ENCODE peak calls at places on chromosomes 16 and 17, in six cellular contexts. Y is activated B cell treated with CpG ODN at 0.5 μM for 24 hours, L is heart left ventricle, C is cardiac fibroblast, X is breast epithelium, M is ascending aorta. J is an unnamed sample.

GRCh38 chr16:50610331-50611262 is 62.4 kb downstream of the NKD1 start:
- DNase-seq in Y (no peak), L (no peak), C (no peak), X (no peak), M (no peak), J (no peak)

GRCh38 chr17:70405492-70406220 is 236.3 kb downstream of the KCNJ2 start:
- DNase-seq in Y (no peak), L (no peak), C (peak), X (no peak), M (no peak), J (no peak)

GRCh38 chr17:36544320-36545092 is at the start of gene GGNBP2:
- DNase-seq in Y (peak), L (peak), C (peak), X (peak), M (peak), J (peak)

GRCh38 chr16:87092958-87093357 is 224.2 kb downstream of the C16orf95 start:
- DNase-seq in Y (no peak), L (no peak), C (no peak), X (no peak), M (no peak), J (no peak)

GRCh38 chr16:67926181-67926742 is 5.4 kb downstream of the CTRL start:
- DNase-seq in Y (no peak), L (no peak), C (peak), X (peak), M (no peak), J (no peak)

GRCh38 chr17:11628374-11628773 is 30.1 kb downstream of the DNAH9 start:
- DNase-seq in Y (no peak), L (no peak), C (no peak), X (no peak), M (no peak), J (no peak)

GRCh38 chr17:63029520-63029919 is 63.5 kb downstream of the TANC2 start:
- DNase-seq in Y (no peak), L (no peak), C (peak), X (no peak), M (no peak), J (no peak)

GRCh38 chr16:27326738-27327585 is 13.2 kb downstream of the IL4R start:
- DNase-seq in Y (no peak), L (peak), C (peak), X (peak), M (peak), J (peak)

GRCh38 chr16:3129137-3130131 is 5.4 kb upstream of the ZNF213 start:
- DNase-seq in Y (peak), L (peak), C (peak), X (no peak), M (no peak), J (no peak)

GRCh38 chr16:26665166-26665939 is 401.4 kb upstream of the C16orf82 start:
- DNase-seq in Y (no peak), L (no peak), C (no peak), X (no peak), M (no peak), J (no peak)

GRCh38 chr17:65530985-65531507 is 30.4 kb downstream of the AXIN2 start:
- DNase-seq in Y (no peak), L (peak), C (peak), X (no peak), M (no peak), J (no peak)

GRCh38 chr17:6439951-6440350 is 4.3 kb upstream of the PIMREG start:
- DNase-seq in Y (no peak), L (no peak), C (no peak), X (no peak), M (no peak), J (no peak)

GRCh38 chr17:56367381-56367780 is 214.1 kb downstream of the ANKFN1 start:
- DNase-seq in Y (no peak), L (no peak), C (no peak), X (no peak), M (no peak), J (no peak)

GRCh38 chr16:79564594-79565210 is 35.8 kb downstream of the MAF start:
- DNase-seq in Y (no peak), L (no peak), C (no peak), X (no peak), M (no peak), J (no peak)

GRCh38 chr17:42221886-42222745 is 27.8 kb upstream of the GHDC start:
- DNase-seq in Y (no peak), L (no peak), C (peak), X (no peak), M (no peak), J (no peak)

GRCh38 chr17:44362479-44362963 is 1.1 kb downstream of the FAM171A2 start:
- DNase-seq in Y (no peak), L (no peak), C (no peak), X (no peak), M (no peak), J (no peak)

GRCh38 chr17:39231587-39232551 is 6.1 kb upstream of the STAC2 start:
- DNase-seq in Y (no peak), L (no peak), C (peak), X (no peak), M (no peak), J (no peak)

GRCh38 chr17:5902671-5903070 is 167.5 kb upstream of the WSCD1 start:
- DNase-seq in Y (no peak), L (no peak), C (no peak), X (no peak), M (no peak), J (no peak)

GRCh38 chr16:70746708-70747424 is 54.1 kb downstream of the VAC14 start:
- DNase-seq in Y (no peak), L (peak), C (peak), X (peak), M (peak), J (no peak)

GRCh38 chr17:74862108-74862901 is 2.6 kb upstream of the GRIN2C start:
- DNase-seq in Y (peak), L (peak), C (peak), X (peak), M (no peak), J (peak)

GRCh38 chr17:81260171-81260570 is 21.1 kb downstream of the NDUFAF8 start:
- DNase-seq in Y (no peak), L (no peak), C (no peak), X (no peak), M (no peak), J (no peak)
- TF ChIP-seq CTCF in Y (no peak), L (no peak), C (no peak), X (no peak), M (no peak), J (no peak)

GRCh38 chr17:78560731-78561130 is 16.5 kb downstream of the DNAH17 start:
- DNase-seq in Y (no peak), L (no peak), C (no peak), X (no peak), M (no peak), J (no peak)

GRCh38 chr17:78561166-78561565 is 16.0 kb downstream of the DNAH17 start:
- DNase-seq in Y (no peak), L (no peak), C (no peak), X (no peak), M (no peak), J (no peak)

GRCh38 chr17:78559024-78559423 is 18.2 kb downstream of the DNAH17 start:
- DNase-seq in Y (no peak), L (no peak), C (no peak), X (no peak), M (no peak), J (no peak)

GRCh38 chr17:78558181-78558850 is 18.9 kb downstream of the DNAH17 start:
- DNase-seq in Y (no peak), L (no peak), C (peak), X (no peak), M (no peak), J (no peak)

GRCh38 chr17:78559749-78560368 is 17.3 kb downstream of the DNAH17 start:
- DNase-seq in Y (no peak), L (no peak), C (no peak), X (no peak), M (no peak), J (no peak)
- TF ChIP-seq CTCF in Y (no peak), L (no peak), C (no peak), X (no peak), M (no peak), J (no peak)

GRCh38 chr16:526181-527014 is 1.1 kb upstream of the CAPN15 start:
- DNase-seq in Y (no peak), L (no peak), C (peak), X (no peak), M (no peak), J (no peak)

GRCh38 chr16:527015-527903 is at the start of gene CAPN15:
- DNase-seq in Y (peak), L (peak), C (peak), X (peak), M (peak), J (peak)

GRCh38 chr16:530111-530817 is 2.8 kb downstream of the CAPN15 start:
- DNase-seq in Y (no peak), L (no peak), C (no peak), X (no peak), M (no peak), J (no peak)

GRCh38 chr16:529012-529575 is 1.6 kb downstream of the CAPN15 start:
- DNase-seq in Y (no peak), L (no peak), C (no peak), X (no peak), M (no peak), J (no peak)

GRCh38 chr16:528111-529011 is 849 bp downstream of the CAPN15 start:
- DNase-seq in Y (peak), L (peak), C (peak), X (no peak), M (no peak), J (peak)
- TF ChIP-seq CTCF in Y (no peak), L (no peak), C (no peak), X (no peak), M (no peak), J (no peak)

DNA sequence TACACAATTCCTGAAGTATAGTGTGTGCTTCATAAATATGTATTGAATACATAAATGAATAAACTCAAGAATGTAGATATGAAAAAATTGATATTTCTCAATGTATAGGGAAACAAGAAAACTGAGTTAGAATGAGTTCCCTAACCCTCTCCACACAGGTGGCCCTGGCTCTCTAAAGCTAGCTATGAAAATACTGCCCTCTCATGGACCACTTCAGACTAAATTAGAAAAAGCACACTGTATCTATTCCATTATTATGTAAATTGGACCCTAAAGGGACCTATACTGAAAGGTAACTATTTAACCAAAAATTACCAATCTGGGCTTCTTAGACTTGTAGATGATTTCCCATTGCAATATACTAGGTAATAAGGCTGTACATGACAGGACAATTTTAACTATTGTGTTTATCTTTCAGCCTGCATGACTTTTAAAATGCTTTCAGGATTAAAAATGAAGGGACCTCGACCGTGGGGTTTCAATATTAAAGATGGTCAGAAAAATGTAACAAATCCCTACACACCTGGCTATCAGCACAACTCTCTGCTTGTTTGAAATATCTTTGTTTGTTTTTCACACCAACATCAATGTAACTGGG is 672.5 kb upstream of the KIF2B start:
- DNase-seq in Y (no peak), L (no peak), C (no peak), X (no peak), M (no peak), J (no peak)
- TF ChIP-seq CTCF in Y (no peak), L (no peak), C (no peak), X (no peak), M (no peak), J (no peak)

GRCh38 chr17:47895856-47896671 is at the start of gene SP2:
- DNase-seq in Y (peak), L (peak), C (peak), X (peak), M (peak), J (peak)
- TF ChIP-seq CTCF in Y (no peak), L (no peak), C (no peak), X (peak), M (no peak), J (no peak)

DNA sequence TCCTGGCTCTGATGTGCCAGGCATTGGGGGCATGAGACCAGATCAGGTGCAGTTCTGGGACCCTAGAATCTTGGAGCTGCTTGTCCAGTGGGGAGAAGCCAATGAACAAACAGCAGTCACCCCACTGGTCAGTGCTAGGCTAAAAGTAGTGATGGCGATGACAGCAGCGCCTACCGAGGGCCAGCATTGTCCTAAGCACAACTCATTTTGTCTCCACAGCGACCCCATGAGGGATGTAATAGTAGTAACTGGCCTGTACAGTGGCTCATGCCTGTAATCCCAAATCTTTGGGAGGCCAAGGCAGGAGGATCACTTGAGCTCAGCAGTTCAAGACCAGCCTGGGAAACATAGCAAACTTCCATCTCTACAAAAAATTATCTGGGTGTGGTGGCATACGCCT is 6.2 kb downstream of the SMCR8 start:
- DNase-seq in Y (no peak), L (no peak), C (peak), X (no peak), M (no peak), J (no peak)
- TF ChIP-seq CTCF in Y (no peak), L (no peak), C (peak), X (no peak), M (no peak), J (no peak)

J was measured in omental fat pad.